ENCODE peak calls at places on chromosomes 3 and 15, in seven cellular contexts. Q is astrocyte of the cerebellum, T is keratinocyte, R is progenitor cell of endocrine pancreas, Y is D721Med, X is GM13976, G is AG10803. S is an unnamed sample.

GRCh38 chr3:13543251-13543650 is 5.7 kb upstream of the FBLN2 start:
- DNase-seq in Y (no peak), R (no peak), T (no peak), Q (peak), G (peak), X (no peak), S (no peak)

GRCh38 chr3:27978440-27978839 is 256.3 kb upstream of the EOMES start:
- DNase-seq in X (no peak), Q (peak), Y (no peak), R (no peak), T (no peak), G (peak), S (no peak)

GRCh38 chr15:26772588-26773484 is at the start of gene GABRB3:
- DNase-seq in X (peak), T (no peak), G (peak), R (peak), Q (no peak), Y (peak), S (peak)

GRCh38 chr3:179615458-179616173 is 11.0 kb downstream of the NDUFB5 start:
- DNase-seq in X (no peak), G (peak), R (no peak), T (no peak), Q (no peak), Y (no peak), S (no peak)

GRCh38 chr3:150149651-150150051 is 179.0 kb upstream of the PFN2 start:
- DNase-seq in X (no peak), Y (no peak), G (peak), R (no peak), T (no peak), Q (peak), S (no peak)

GRCh38 chr15:70722266-70723123 is 40.9 kb downstream of the UACA start:
- DNase-seq in Y (peak), G (peak), X (peak), T (no peak), Q (no peak), R (no peak), S (peak)

GRCh38 chr15:64842099-64842940 is 605 bp downstream of the PLEKHO2 start:
- DNase-seq in T (no peak), Q (no peak), G (no peak), Y (no peak), X (no peak), R (no peak), S (no peak)

GRCh38 chr3:89560546-89560945 is 453.1 kb downstream of the EPHA3 start:
- DNase-seq in X (no peak), R (no peak), G (peak), Q (peak), T (no peak), Y (no peak), S (no peak)

GRCh38 chr3:132006605-132007204 is 28.1 kb downstream of the CPNE4 start:
- DNase-seq in Q (no peak), R (no peak), G (peak), X (peak), T (no peak), Y (no peak), S (no peak)

GRCh38 chr15:59166156-59166555 is 40.5 kb upstream of the LDHAL6B start:
- DNase-seq in Q (no peak), R (no peak), G (peak), Y (no peak), T (no peak), X (no peak), S (no peak)

GRCh38 chr3:128775906-128776542 is 50.0 kb downstream of the RAB7A start:
- DNase-seq in Q (no peak), R (no peak), Y (no peak), G (no peak), T (no peak), X (no peak), S (no peak)

GRCh38 chr15:61621146-61621545 is 392.0 kb upstream of the RORA start:
- DNase-seq in Y (no peak), X (peak), R (peak), Q (no peak), T (no peak), G (peak), S (no peak)

GRCh38 chr15:82532991-82533481 is 7.2 kb downstream of the RPS17 start:
- DNase-seq in G (no peak), T (no peak), Y (no peak), R (no peak), X (no peak), Q (no peak), S (no peak)

GRCh38 chr3:145357453-145357852 is 803.5 kb downstream of the PLOD2 start:
- DNase-seq in G (no peak), X (no peak), T (no peak), R (no peak), Y (no peak), Q (no peak), S (no peak)

GRCh38 chr15:101088788-101089578 is 162.9 kb downstream of the CHSY1 start:
- DNase-seq in T (no peak), X (peak), Q (no peak), R (peak), G (peak), Y (peak), S (peak)

GRCh38 chr3:28901029-28901428 is 379.8 kb upstream of the RBMS3 start:
- DNase-seq in R (no peak), T (no peak), Q (no peak), Y (no peak), G (peak), X (no peak), S (no peak)

GRCh38 chr3:78718707-78719106 is 1049.1 kb downstream of the ROBO1 start:
- DNase-seq in X (no peak), G (no peak), T (no peak), Q (no peak), Y (no peak), R (no peak), S (no peak)

GRCh38 chr3:97772926-97773325 is 8.4 kb downstream of the ARL6 start:
- DNase-seq in R (no peak), T (no peak), Y (no peak), Q (no peak), G (no peak), X (no peak), S (no peak)

GRCh38 chr3:71962561-71963240 is 177.8 kb upstream of the PROK2 start:
- DNase-seq in Q (no peak), G (peak), R (no peak), Y (no peak), T (no peak), X (no peak), S (no peak)

GRCh38 chr3:10485380-10485779 is 20.0 kb downstream of the ATP2B2 start:
- DNase-seq in R (no peak), Q (no peak), G (no peak), Y (no peak), X (no peak), T (no peak), S (no peak)

GRCh38 chr3:107861422-107861821 is 229.4 kb downstream of the CD47 start:
- DNase-seq in T (no peak), Q (no peak), R (no peak), G (no peak), Y (no peak), X (no peak), S (no peak)

GRCh38 chr3:107857854-107858253 is 233.0 kb downstream of the CD47 start:
- DNase-seq in T (no peak), G (no peak), Q (no peak), X (no peak), Y (no peak), R (no peak), S (no peak)

GRCh38 chr3:107850681-107851080 is 240.2 kb downstream of the CD47 start:
- DNase-seq in T (no peak), G (no peak), Q (no peak), X (no peak), Y (no peak), R (no peak), S (no peak)

DNA sequence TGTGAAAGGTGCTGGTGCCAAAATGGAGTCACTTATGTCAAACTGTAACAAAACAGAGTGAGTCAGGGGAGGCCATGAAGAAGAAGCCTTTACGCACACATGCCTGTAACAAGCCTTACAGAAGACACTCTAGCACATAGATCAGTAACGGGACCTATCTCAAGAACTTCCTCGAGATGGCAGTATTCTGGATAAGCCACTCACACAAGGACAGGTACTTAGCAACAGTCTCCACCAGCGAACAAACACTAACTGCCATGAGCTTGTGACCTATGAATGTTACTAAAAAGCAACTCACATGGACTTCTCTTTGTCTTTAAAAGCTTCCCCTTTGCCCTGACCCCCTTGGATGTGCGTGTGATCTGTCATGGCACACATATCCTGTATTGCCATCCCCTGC is 235.1 kb downstream of the CD47 start:
- DNase-seq in Y (no peak), G (peak), Q (no peak), X (no peak), R (no peak), T (no peak), S (no peak)
- TF ChIP-seq CTCF in Y (no peak), G (peak), Q (peak), X (peak), R (peak), T (no peak), S (no peak)

GRCh38 chr3:126081618-126082333 is 2.1 kb downstream of the SLC41A3 start:
- DNase-seq in R (no peak), Y (no peak), Q (no peak), X (peak), G (peak), T (peak), S (no peak)
- TF ChIP-seq CTCF in R (peak), Y (no peak), Q (peak), X (no peak), G (peak), T (peak), S (no peak)

GRCh38 chr3:58422756-58423324 is 10.8 kb downstream of the PDHB start:
- DNase-seq in Q (peak), R (no peak), G (peak), T (no peak), Y (no peak), X (no peak), S (no peak)
- TF ChIP-seq CTCF in Q (peak), R (no peak), G (peak), T (no peak), Y (no peak), X (no peak), S (no peak)

GRCh38 chr15:38647683-38648082 is 83.1 kb upstream of the RASGRP1 start:
- DNase-seq in R (no peak), T (peak), G (peak), X (no peak), Q (no peak), Y (no peak), S (no peak)
- TF ChIP-seq CTCF in R (peak), T (peak), G (peak), X (no peak), Q (peak), Y (no peak), S (no peak)

GRCh38 chr15:71813723-71814470 is 3.5 kb downstream of the NR2E3 start:
- DNase-seq in R (no peak), T (no peak), Q (no peak), X (no peak), G (no peak), Y (no peak), S (no peak)
- TF ChIP-seq CTCF in R (no peak), T (no peak), Q (no peak), X (no peak), G (no peak), Y (no peak), S (no peak)

GRCh38 chr15:89139613-89140499 is 51.6 kb downstream of the ABHD2 start:
- DNase-seq in R (no peak), Y (no peak), T (no peak), G (peak), X (no peak), Q (no peak), S (no peak)
- TF ChIP-seq CTCF in R (no peak), Y (no peak), T (no peak), G (peak), X (no peak), Q (peak), S (no peak)

GRCh38 chr3:22795917-22796316 is 407.2 kb upstream of the UBE2E2 start:
- DNase-seq in Y (no peak), X (no peak), G (no peak), R (no peak), Q (no peak), T (no peak), S (no peak)
- TF ChIP-seq CTCF in Y (no peak), X (no peak), G (no peak), R (no peak), Q (no peak), T (no peak), S (no peak)

DNA sequence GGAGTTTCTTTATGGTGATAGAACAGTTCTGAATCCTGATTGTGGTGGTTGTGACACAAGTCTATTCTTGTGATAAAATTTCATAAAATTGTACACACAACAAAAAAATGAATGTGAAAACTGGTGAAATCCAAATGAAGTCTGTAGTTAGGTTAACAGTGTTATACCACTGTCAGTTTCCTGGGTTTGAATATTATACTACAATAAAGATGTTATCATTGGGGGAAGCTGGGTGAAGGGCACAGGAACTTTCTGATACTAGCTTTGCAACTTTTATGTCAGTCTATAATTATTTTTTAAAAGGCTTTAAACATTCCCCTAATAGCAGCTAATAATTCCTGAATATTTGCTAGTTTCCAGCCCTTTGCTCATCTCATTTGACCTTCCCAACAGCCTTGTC is 319.8 kb downstream of the LRTM1 start:
- DNase-seq in G (no peak), R (no peak), T (no peak), Y (no peak), X (no peak), Q (no peak), S (no peak)
- TF ChIP-seq CTCF in G (no peak), R (no peak), T (no peak), Y (no peak), X (no peak), Q (no peak), S (no peak)

S was measured in GM13977.